ENCODE peak calls at places on chromosomes 4 and X, in seven cellular contexts. Y is uterus, N is PC-3, A is left lung, B is right atrium auricular region, M is pancreas, Q is suprapubic skin. L is an unnamed sample.

GRCh38 chr4:165814256-165815010 is 58.6 kb upstream of the TLL1 start:
- DNase-seq in Y (no peak), N (peak; percentile 7), A (no peak), B (no peak), M (no peak), Q (no peak), L (no peak)

GRCh38 chrX:56994375-56995270 is 718 bp downstream of the SPIN3 start:
- DNase-seq in Y (peak; percentile 15), N (no peak), A (no peak), B (no peak), M (peak; percentile 21), Q (no peak), L (no peak)

GRCh38 chrX:72009731-72010130 is 99.1 kb downstream of the NHSL2 start:
- DNase-seq in Y (no peak), N (no peak), A (no peak), B (peak; percentile 23), M (no peak), Q (no peak), L (no peak)

GRCh38 chr4:36773467-36773866 is 471.1 kb upstream of the NWD2 start:
- DNase-seq in Y (no peak), N (no peak), A (no peak), B (no peak), M (no peak), Q (no peak), L (no peak)

GRCh38 chr4:28350485-28350884 is 1489.8 kb downstream of the STIM2 start:
- DNase-seq in Y (no peak), N (peak; percentile 43), A (no peak), B (no peak), M (no peak), Q (no peak), L (no peak)

GRCh38 chrX:54786972-54787371 is 11.1 kb downstream of the ITIH6 start:
- DNase-seq in Y (no peak), N (peak; percentile 53), A (no peak), B (no peak), M (no peak), Q (no peak), L (no peak)

GRCh38 chr4:88110826-88111225 is 47.6 kb downstream of the ABCG2 start:
- DNase-seq in Y (no peak), N (no peak), A (no peak), B (no peak), M (no peak), Q (no peak), L (no peak)

GRCh38 chr4:40227284-40227683 is 30.5 kb downstream of the RHOH start:
- DNase-seq in Y (no peak), N (no peak), A (no peak), B (no peak), M (no peak), Q (no peak), L (no peak)

GRCh38 chr4:138035781-138036258 is 206.3 kb downstream of the SLC7A11 start:
- DNase-seq in Y (no peak), N (peak; percentile 79), A (no peak), B (no peak), M (no peak), Q (no peak), L (no peak)

GRCh38 chr4:48028654-48029053 is 12.1 kb downstream of the NIPAL1 start:
- DNase-seq in Y (no peak), N (no peak), A (no peak), B (no peak), M (no peak), Q (no peak), L (no peak)

GRCh38 chrX:102115748-102116147 is 9.7 kb upstream of the TCEAL2 start:
- DNase-seq in Y (no peak), N (no peak), A (no peak), B (no peak), M (peak; percentile 15), Q (no peak), L (no peak)

GRCh38 chr4:3318561-3319021 is 25.8 kb downstream of the RGS12 start:
- DNase-seq in Y (no peak), N (no peak), A (no peak), B (peak; percentile 42), M (no peak), Q (no peak), L (no peak)

GRCh38 chr4:107721436-107722090 is 1.5 kb upstream of the PAPSS1 start:
- DNase-seq in Y (no peak), N (no peak), A (peak; percentile 77), B (no peak), M (no peak), Q (no peak), L (no peak)

GRCh38 chr4:169611157-169611556 is 1.2 kb downstream of the NEK1 start:
- DNase-seq in Y (no peak), N (no peak), A (no peak), B (no peak), M (no peak), Q (no peak), L (no peak)
- H3K4me3 ChIP-seq in Y (no peak overlapping the region), N (peak overlapping the region; percentile 100), A (peak overlapping the region; percentile 68), B (peak overlapping the region; percentile 82), M (peak overlapping the region; percentile 79), Q (peak overlapping the region; percentile 73), L (peak overlapping the region; percentile 82)

GRCh38 chrX:15617111-15617510 is 16.4 kb upstream of the ACE2 start:
- DNase-seq in Y (no peak), N (no peak), A (no peak), B (no peak), M (no peak), Q (no peak), L (no peak)

GRCh38 chrX:15616531-15616930 is 15.8 kb upstream of the ACE2 start:
- DNase-seq in Y (no peak), N (no peak), A (no peak), B (no peak), M (no peak), Q (no peak), L (no peak)

GRCh38 chrX:15623074-15623473 is 22.3 kb upstream of the ACE2 start:
- DNase-seq in Y (no peak), N (no peak), A (no peak), B (no peak), M (no peak), Q (no peak), L (no peak)

DNA sequence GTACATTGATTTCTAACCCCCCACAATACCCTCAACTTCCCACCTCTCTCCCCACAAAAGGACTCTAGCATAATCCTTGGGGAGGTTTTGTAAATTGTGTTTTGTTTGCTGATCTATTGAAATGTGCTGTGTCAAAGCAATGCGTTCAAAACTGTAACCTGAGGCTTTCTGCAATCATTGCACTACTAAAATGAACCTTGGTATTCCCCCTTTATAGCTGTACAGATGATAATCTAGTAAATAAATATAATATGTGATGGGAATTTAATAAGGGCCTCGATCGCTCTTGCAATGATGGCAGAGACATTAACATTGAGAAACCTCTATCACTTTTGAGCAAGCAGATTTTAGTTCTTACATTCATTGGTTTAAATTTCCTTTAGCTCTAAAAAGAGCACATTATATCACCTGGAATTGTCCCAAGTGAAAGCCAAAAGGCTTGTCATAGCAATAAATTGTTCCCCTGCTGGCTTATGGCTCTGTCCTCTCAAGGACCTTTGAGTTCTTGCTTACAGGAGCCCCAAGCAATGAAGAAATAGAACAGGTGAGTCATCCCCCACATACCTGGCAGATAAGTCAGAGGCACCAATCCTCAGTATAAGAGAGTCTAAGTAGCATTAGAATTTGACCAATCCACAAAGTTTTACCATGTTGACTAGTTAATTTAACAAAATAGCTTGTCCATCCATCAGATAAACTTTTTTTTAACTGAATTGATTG is 18.5 kb upstream of the ACE2 start:
- DNase-seq in Y (no peak), N (peak; percentile 93), A (no peak), B (no peak), M (no peak), Q (no peak), L (no peak)
- H3K27ac ChIP-seq in Y (no peak overlapping the region), N (peak overlapping the region; percentile 73), A (no peak overlapping the region), B (no peak overlapping the region), M (no peak overlapping the region), Q (no peak overlapping the region), L (no peak overlapping the region)

GRCh38 chr4:76494243-76494642 is 59.2 kb downstream of the SHROOM3 start:
- DNase-seq in Y (no peak), N (no peak), A (no peak), B (no peak), M (no peak), Q (no peak), L (no peak)

GRCh38 chr4:76495166-76495565 is 60.1 kb downstream of the SHROOM3 start:
- DNase-seq in Y (no peak), N (no peak), A (no peak), B (no peak), M (no peak), Q (no peak), L (no peak)

GRCh38 chr4:76499461-76499860 is 64.4 kb downstream of the SHROOM3 start:
- DNase-seq in Y (no peak), N (no peak), A (no peak), B (no peak), M (no peak), Q (no peak), L (no peak)

DNA sequence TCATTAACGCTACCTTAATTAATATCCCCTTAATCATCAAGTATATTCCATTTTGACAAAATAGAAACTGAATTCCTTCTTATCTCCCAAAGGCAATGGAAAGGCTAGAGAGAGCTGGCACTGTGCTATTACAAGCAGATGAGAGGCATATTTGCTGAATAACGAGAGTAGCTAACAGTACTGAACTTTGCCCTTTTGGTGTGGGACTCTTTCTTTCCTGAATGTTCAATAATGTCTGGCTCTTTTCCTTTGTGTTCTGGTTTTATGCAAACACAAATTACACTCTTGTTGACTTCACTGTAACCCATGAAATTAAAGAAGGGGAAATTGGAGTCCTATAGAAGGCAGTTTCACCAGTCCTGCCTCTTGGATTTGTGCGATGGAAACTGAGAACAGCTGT is 63.5 kb downstream of the SHROOM3 start:
- DNase-seq in Y (no peak), N (no peak), A (no peak), B (no peak), M (no peak), Q (no peak), L (no peak)
- H3K4me1 ChIP-seq in Y (no peaks in the 10 kb centered on the region), N (no peaks in the 10 kb centered on the region), A (no peaks in the 10 kb centered on the region), B (no peaks in the 10 kb centered on the region), M (peaks cover 6% of the 10 kb centered on the region), Q (no peaks in the 10 kb centered on the region), L (peaks cover 13% of the 10 kb centered on the region)

GRCh38 chr4:140756292-140757219 is at the start of gene TBC1D9:
- DNase-seq in Y (peak; percentile 68), N (peak; percentile 61), A (peak; percentile 90), B (peak; percentile 92), M (peak; percentile 87), Q (peak; percentile 84), L (peak; percentile 42)

GRCh38 chr4:140755811-140756291 is 334 bp downstream of the TBC1D9 start:
- DNase-seq in Y (peak; percentile 54), N (no peak), A (peak; percentile 87), B (peak; percentile 61), M (peak; percentile 66), Q (no peak), L (no peak)

GRCh38 chr4:140754918-140755810 is 1.0 kb downstream of the TBC1D9 start:
- DNase-seq in Y (no peak), N (peak; percentile 19), A (no peak), B (no peak), M (no peak), Q (no peak), L (no peak)

GRCh38 chr4:140752669-140753068 is 3.5 kb downstream of the TBC1D9 start:
- DNase-seq in Y (no peak), N (no peak), A (no peak), B (no peak), M (no peak), Q (no peak), L (no peak)

DNA sequence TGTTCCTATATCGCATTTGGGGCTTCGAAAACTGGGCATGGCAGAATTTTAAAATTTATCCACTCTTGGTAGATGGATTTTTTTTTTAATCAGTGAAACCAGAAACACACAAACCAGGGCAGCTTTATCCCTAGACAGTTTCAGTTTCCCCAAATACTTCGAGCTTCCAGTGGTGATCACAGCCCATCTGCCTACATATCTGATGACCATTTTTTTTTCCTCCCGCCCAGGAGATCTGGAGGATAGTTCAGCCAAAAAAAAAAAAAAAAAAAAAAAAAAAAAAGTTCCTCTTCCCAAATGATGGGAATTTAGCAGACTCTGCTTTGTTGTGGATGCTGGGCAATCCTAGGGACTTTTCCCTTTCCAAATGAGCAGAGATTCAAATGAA is 1.0 kb upstream of the TBC1D9 start:
- DNase-seq in Y (no peak), N (no peak), A (no peak), B (no peak), M (no peak), Q (no peak), L (no peak)
- H3K4me3 ChIP-seq in Y (peak overlapping the region; percentile 83), N (peak overlapping the region; percentile 86), A (peak overlapping the region; percentile 73), B (peak overlapping the region; percentile 89), M (peak overlapping the region; percentile 84), Q (peak overlapping the region; percentile 94), L (peak overlapping the region; percentile 86)